ENCODE peak calls at places on chromosomes 7 and 10, in four cellular contexts. One of them, this sample, is unnamed.

GRCh38 chr7:158350166-158350900 is 237.3 kb downstream of the PTPRN2 start:
- DNase-seq in nephron progenitor cell: no peak
- DNase-seq in thoracic aorta: no peak
- DNase-seq in Calu3: no peak
- DNase-seq in this sample: no peak

GRCh38 chr10:3203972-3204371 is 31.4 kb upstream of the PITRM1 start:
- DNase-seq in nephron progenitor cell: no peak
- DNase-seq in thoracic aorta: no peak
- DNase-seq in Calu3: no peak
- DNase-seq in this sample: no peak

GRCh38 chr7:83148776-83149175 is 13.9 kb downstream of the PCLO start:
- DNase-seq in nephron progenitor cell: no peak
- DNase-seq in thoracic aorta: no peak
- DNase-seq in Calu3: no peak
- DNase-seq in this sample: no peak

GRCh38 chr10:96380821-96381220 is 22.0 kb upstream of the OPALIN start:
- DNase-seq in nephron progenitor cell: no peak
- DNase-seq in thoracic aorta: no peak
- DNase-seq in Calu3: no peak
- DNase-seq in this sample: no peak

GRCh38 chr7:28008171-28008570 is 172.4 kb downstream of the JAZF1 start:
- DNase-seq in nephron progenitor cell: no peak
- DNase-seq in thoracic aorta: no peak
- DNase-seq in Calu3: no peak
- DNase-seq in this sample: no peak

GRCh38 chr7:27640914-27641570 is 21.6 kb downstream of the HIBADH start:
- DNase-seq in nephron progenitor cell: no peak
- DNase-seq in thoracic aorta: no peak
- DNase-seq in Calu3: peak
- DNase-seq in this sample: no peak

GRCh38 chr10:116211682-116212081 is 61.3 kb downstream of the GFRA1 start:
- DNase-seq in nephron progenitor cell: no peak
- DNase-seq in thoracic aorta: no peak
- DNase-seq in Calu3: no peak
- DNase-seq in this sample: no peak

GRCh38 chr7:108456845-108457540 is 757 bp upstream of the NRCAM start:
- DNase-seq in nephron progenitor cell: no peak
- DNase-seq in thoracic aorta: no peak
- DNase-seq in Calu3: no peak
- DNase-seq in this sample: no peak

GRCh38 chr10:78506614-78507013 is 473.0 kb downstream of the RPS24 start:
- DNase-seq in nephron progenitor cell: no peak
- DNase-seq in thoracic aorta: no peak
- DNase-seq in Calu3: no peak
- DNase-seq in this sample: no peak

GRCh38 chr10:8158439-8159071 is 104.1 kb downstream of the GATA3 start:
- DNase-seq in nephron progenitor cell: no peak
- DNase-seq in thoracic aorta: no peak
- DNase-seq in Calu3: no peak
- DNase-seq in this sample: no peak

GRCh38 chr7:41809487-41810257 is 106.8 kb upstream of the INHBA start:
- DNase-seq in nephron progenitor cell: no peak
- DNase-seq in thoracic aorta: no peak
- DNase-seq in Calu3: no peak
- DNase-seq in this sample: no peak

GRCh38 chr7:29866490-29866930 is 60.2 kb downstream of the WIPF3 start:
- DNase-seq in nephron progenitor cell: no peak
- DNase-seq in thoracic aorta: no peak
- DNase-seq in Calu3: no peak
- DNase-seq in this sample: no peak

GRCh38 chr10:118918116-118918515 is 111.4 kb upstream of the NANOS1 start:
- DNase-seq in nephron progenitor cell: no peak
- DNase-seq in thoracic aorta: no peak
- DNase-seq in Calu3: no peak
- DNase-seq in this sample: no peak

GRCh38 chr10:1186693-1186990 is 130.5 kb downstream of the WDR37 start:
- DNase-seq in nephron progenitor cell: no peak
- DNase-seq in thoracic aorta: no peak
- DNase-seq in Calu3: no peak
- DNase-seq in this sample: no peak

GRCh38 chr7:107966701-107967100 is 36.3 kb downstream of the LAMB1 start:
- DNase-seq in nephron progenitor cell: no peak
- DNase-seq in thoracic aorta: no peak
- DNase-seq in Calu3: no peak
- DNase-seq in this sample: no peak

GRCh38 chr7:27520828-27521790 is 141.6 kb downstream of the HIBADH start:
- DNase-seq in nephron progenitor cell: no peak
- DNase-seq in thoracic aorta: no peak
- DNase-seq in Calu3: no peak
- DNase-seq in this sample: peak

GRCh38 chr10:104445359-104445758 is 91.7 kb downstream of the CFAP58 start:
- DNase-seq in nephron progenitor cell: no peak
- DNase-seq in thoracic aorta: no peak
- DNase-seq in Calu3: no peak
- DNase-seq in this sample: no peak

GRCh38 chr7:143454091-143454729 is 11.0 kb downstream of the TAS2R60 start:
- DNase-seq in nephron progenitor cell: no peak
- DNase-seq in thoracic aorta: no peak
- DNase-seq in Calu3: no peak
- DNase-seq in this sample: no peak

GRCh38 chr10:132521466-132522102 is 16.0 kb upstream of the INPP5A start:
- DNase-seq in nephron progenitor cell: no peak
- DNase-seq in thoracic aorta: peak
- DNase-seq in Calu3: no peak
- DNase-seq in this sample: no peak

GRCh38 chr7:94763268-94763667 is 107.3 kb upstream of the SGCE start:
- DNase-seq in nephron progenitor cell: peak
- DNase-seq in thoracic aorta: no peak
- DNase-seq in Calu3: no peak
- DNase-seq in this sample: no peak

GRCh38 chr7:66145404-66145843 is 30.8 kb downstream of the CRCP start:
- DNase-seq in nephron progenitor cell: no peak
- DNase-seq in thoracic aorta: no peak
- DNase-seq in Calu3: no peak
- DNase-seq in this sample: no peak

GRCh38 chr10:34018129-34018528 is 683.7 kb upstream of the NRP1 start:
- DNase-seq in nephron progenitor cell: no peak
- DNase-seq in thoracic aorta: no peak
- DNase-seq in Calu3: peak
- DNase-seq in this sample: no peak

GRCh38 chr10:86413046-86413728 is 46.6 kb upstream of the GRID1 start:
- DNase-seq in nephron progenitor cell: no peak
- DNase-seq in thoracic aorta: no peak
- DNase-seq in Calu3: no peak
- DNase-seq in this sample: no peak

GRCh38 chr10:62814901-62815372 is 1.2 kb downstream of the EGR2 start:
- DNase-seq in nephron progenitor cell: peak
- DNase-seq in thoracic aorta: no peak
- DNase-seq in Calu3: peak
- DNase-seq in this sample: no peak

GRCh38 chr7:158399762-158400161 is 187.9 kb downstream of the PTPRN2 start:
- DNase-seq in nephron progenitor cell: no peak
- DNase-seq in thoracic aorta: no peak
- DNase-seq in Calu3: no peak
- DNase-seq in this sample: no peak

GRCh38 chr7:117424090-117424829 is 3.0 kb downstream of the ASZ1 start:
- DNase-seq in nephron progenitor cell: no peak
- DNase-seq in thoracic aorta: no peak
- DNase-seq in Calu3: no peak
- DNase-seq in this sample: no peak

GRCh38 chr10:72328045-72328828 is 26.5 kb downstream of the DNAJB12 start:
- DNase-seq in nephron progenitor cell: peak
- DNase-seq in thoracic aorta: no peak
- DNase-seq in Calu3: peak
- DNase-seq in this sample: no peak

GRCh38 chr10:119120875-119121274 is 17.0 kb downstream of the DENND10 start:
- DNase-seq in nephron progenitor cell: no peak
- DNase-seq in thoracic aorta: no peak
- DNase-seq in Calu3: no peak
- DNase-seq in this sample: no peak

GRCh38 chr10:58775960-58776574 is 263.4 kb downstream of the BICC1 start:
- DNase-seq in nephron progenitor cell: no peak
- DNase-seq in thoracic aorta: no peak
- DNase-seq in Calu3: no peak
- DNase-seq in this sample: no peak

GRCh38 chr7:1884583-1885350 is 214.7 kb downstream of the ELFN1 start:
- DNase-seq in nephron progenitor cell: no peak
- DNase-seq in thoracic aorta: no peak
- DNase-seq in Calu3: no peak
- DNase-seq in this sample: no peak

DNA sequence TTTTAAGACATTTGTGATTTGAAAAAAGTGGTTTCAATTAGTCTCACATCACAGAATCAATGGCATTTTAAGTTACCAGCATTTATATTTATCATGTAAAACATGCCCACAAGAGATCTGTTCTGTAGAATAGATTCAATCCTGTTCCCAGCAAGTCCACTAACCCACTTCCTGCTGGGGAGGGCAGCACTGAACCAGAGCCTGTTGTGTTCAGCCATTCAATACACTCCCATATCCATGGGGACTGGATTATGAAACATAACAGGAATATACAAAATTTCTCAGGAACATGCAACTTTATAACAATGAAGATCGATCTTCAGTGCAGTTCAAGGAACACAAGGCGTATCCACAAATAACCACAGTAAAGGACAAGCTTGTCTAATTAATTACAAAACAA is 24.4 kb upstream of the ANK3 start:
- DNase-seq in nephron progenitor cell: no peak
- DNase-seq in thoracic aorta: no peak
- DNase-seq in Calu3: no peak
- DNase-seq in this sample: no peak
- TF ChIP-seq CTCF in nephron progenitor cell: no peak
- TF ChIP-seq CTCF in thoracic aorta: no peak
- TF ChIP-seq CTCF in Calu3: no peak
- TF ChIP-seq CTCF in this sample: no peak

GRCh38 chr10:15860692-15861201 is 440 bp upstream of the MINDY3 start:
- DNase-seq in nephron progenitor cell: no peak
- DNase-seq in thoracic aorta: no peak
- DNase-seq in Calu3: no peak
- DNase-seq in this sample: no peak

GRCh38 chr10:15859531-15859864 is 809 bp downstream of the MINDY3 start:
- DNase-seq in nephron progenitor cell: no peak
- DNase-seq in thoracic aorta: no peak
- DNase-seq in Calu3: no peak
- DNase-seq in this sample: no peak

GRCh38 chr10:15858895-15859294 is 1.4 kb downstream of the MINDY3 start:
- DNase-seq in nephron progenitor cell: no peak
- DNase-seq in thoracic aorta: no peak
- DNase-seq in Calu3: no peak
- DNase-seq in this sample: no peak

GRCh38 chr10:15857001-15857608 is 3.2 kb downstream of the MINDY3 start:
- DNase-seq in nephron progenitor cell: no peak
- DNase-seq in thoracic aorta: no peak
- DNase-seq in Calu3: no peak
- DNase-seq in this sample: no peak

GRCh38 chr10:15859865-15860691 is at the start of gene MINDY3:
- DNase-seq in nephron progenitor cell: peak
- DNase-seq in thoracic aorta: peak
- DNase-seq in Calu3: peak
- DNase-seq in this sample: peak
- TF ChIP-seq CTCF in nephron progenitor cell: no peak
- TF ChIP-seq CTCF in thoracic aorta: no peak
- TF ChIP-seq CTCF in Calu3: no peak
- TF ChIP-seq CTCF in this sample: no peak

GRCh38 chr10:29470355-29470705 is 164.4 kb downstream of the SVIL start:
- DNase-seq in nephron progenitor cell: peak
- DNase-seq in thoracic aorta: no peak
- DNase-seq in Calu3: no peak
- DNase-seq in this sample: no peak
- TF ChIP-seq CTCF in nephron progenitor cell: peak
- TF ChIP-seq CTCF in thoracic aorta: peak
- TF ChIP-seq CTCF in Calu3: peak
- TF ChIP-seq CTCF in this sample: no peak

GRCh38 chr7:140304071-140304799 is 94.1 kb downstream of the SLC37A3 start:
- DNase-seq in nephron progenitor cell: no peak
- DNase-seq in thoracic aorta: no peak
- DNase-seq in Calu3: no peak
- DNase-seq in this sample: no peak

GRCh38 chr7:140310337-140311002 is 87.9 kb downstream of the SLC37A3 start:
- DNase-seq in nephron progenitor cell: no peak
- DNase-seq in thoracic aorta: no peak
- DNase-seq in Calu3: no peak
- DNase-seq in this sample: no peak

GRCh38 chr7:140312141-140312846 is 86.0 kb downstream of the SLC37A3 start:
- DNase-seq in nephron progenitor cell: no peak
- DNase-seq in thoracic aorta: no peak
- DNase-seq in Calu3: no peak
- DNase-seq in this sample: no peak

GRCh38 chr7:140308060-140308459 is 90.3 kb downstream of the SLC37A3 start:
- DNase-seq in nephron progenitor cell: no peak
- DNase-seq in thoracic aorta: no peak
- DNase-seq in Calu3: no peak
- DNase-seq in this sample: no peak
- TF ChIP-seq CTCF in nephron progenitor cell: no peak
- TF ChIP-seq CTCF in thoracic aorta: no peak
- TF ChIP-seq CTCF in Calu3: no peak
- TF ChIP-seq CTCF in this sample: no peak